ENCODE peak calls at places on chromosome 1, in four cellular contexts. One of them, this sample, is unnamed. For H3K27me3, the result is how much of the 10 kb centered on the place peaks cover.

GRCh38 chr1:233114159-233114558 is 163.7 kb downstream of the NTPCR start:
- DNase-seq in H7: no peak
- DNase-seq in mammary epithelial cell: peak
- DNase-seq in K562: no peak
- DNase-seq in this sample: no peak

GRCh38 chr1:208190784-208191183 is 53.4 kb downstream of the PLXNA2 start:
- DNase-seq in K562: no peak
- DNase-seq in H7: peak
- DNase-seq in mammary epithelial cell: no peak
- DNase-seq in this sample: no peak

GRCh38 chr1:234162661-234163060 is 210.6 kb upstream of the COA6 start:
- DNase-seq in K562: no peak
- DNase-seq in mammary epithelial cell: no peak
- DNase-seq in H7: no peak
- DNase-seq in this sample: no peak

GRCh38 chr1:226736001-226736907 is 2.8 kb downstream of the ITPKB start:
- DNase-seq in H7: peak
- DNase-seq in K562: no peak
- DNase-seq in mammary epithelial cell: no peak
- DNase-seq in this sample: no peak

GRCh38 chr1:42333662-42334239 is 1.3 kb downstream of the FOXJ3 start:
- DNase-seq in H7: no peak
- DNase-seq in K562: no peak
- DNase-seq in mammary epithelial cell: peak
- DNase-seq in this sample: peak

GRCh38 chr1:26274801-26275425 is 5.0 kb upstream of the SH3BGRL3 start:
- DNase-seq in mammary epithelial cell: peak
- DNase-seq in K562: no peak
- DNase-seq in H7: no peak
- DNase-seq in this sample: peak

GRCh38 chr1:86500731-86501130 is 32.0 kb downstream of the CLCA1 start:
- DNase-seq in mammary epithelial cell: no peak
- DNase-seq in K562: no peak
- DNase-seq in H7: no peak
- DNase-seq in this sample: no peak

GRCh38 chr1:198649598-198650338 is 10.9 kb downstream of the PTPRC start:
- DNase-seq in K562: no peak
- DNase-seq in H7: no peak
- DNase-seq in mammary epithelial cell: no peak
- DNase-seq in this sample: no peak

GRCh38 chr1:116224111-116224510 is 112.9 kb downstream of the MAB21L3 start:
- DNase-seq in H7: no peak
- DNase-seq in mammary epithelial cell: no peak
- DNase-seq in K562: no peak
- DNase-seq in this sample: no peak

GRCh38 chr1:28663871-28664470 is 4.6 kb upstream of the GMEB1 start:
- DNase-seq in mammary epithelial cell: no peak
- DNase-seq in H7: peak
- DNase-seq in K562: no peak
- DNase-seq in this sample: no peak

GRCh38 chr1:160374701-160375443 is 8.0 kb downstream of the NHLH1 start:
- DNase-seq in H7: peak
- DNase-seq in K562: no peak
- DNase-seq in mammary epithelial cell: no peak
- DNase-seq in this sample: no peak

GRCh38 chr1:168751195-168751650 is 22.2 kb upstream of the DPT start:
- DNase-seq in H7: no peak
- DNase-seq in mammary epithelial cell: no peak
- DNase-seq in K562: no peak
- DNase-seq in this sample: no peak

GRCh38 chr1:179353546-179353945 is 12.2 kb upstream of the AXDND1 start:
- DNase-seq in mammary epithelial cell: peak
- DNase-seq in K562: no peak
- DNase-seq in H7: no peak
- DNase-seq in this sample: peak

GRCh38 chr1:56135069-56135863 is 444.1 kb downstream of the PLPP3 start:
- DNase-seq in mammary epithelial cell: no peak
- DNase-seq in K562: no peak
- DNase-seq in H7: no peak
- DNase-seq in this sample: no peak

GRCh38 chr1:199460933-199461332 is 566.6 kb upstream of the NR5A2 start:
- DNase-seq in K562: no peak
- DNase-seq in mammary epithelial cell: no peak
- DNase-seq in H7: no peak
- DNase-seq in this sample: no peak

GRCh38 chr1:65209005-65209885 is 61.2 kb downstream of the AK4 start:
- DNase-seq in K562: peak
- DNase-seq in H7: peak
- DNase-seq in mammary epithelial cell: peak
- DNase-seq in this sample: peak

GRCh38 chr1:157695417-157695816 is 5.2 kb downstream of the FCRL3 start:
- DNase-seq in K562: no peak
- DNase-seq in mammary epithelial cell: no peak
- DNase-seq in H7: no peak
- DNase-seq in this sample: no peak

GRCh38 chr1:41474490-41475271 is 9.8 kb downstream of the EDN2 start:
- DNase-seq in H7: peak
- DNase-seq in mammary epithelial cell: no peak
- DNase-seq in K562: no peak
- DNase-seq in this sample: peak

GRCh38 chr1:185561629-185562028 is 172.6 kb upstream of the HMCN1 start:
- DNase-seq in H7: no peak
- DNase-seq in mammary epithelial cell: peak
- DNase-seq in K562: no peak
- DNase-seq in this sample: peak

GRCh38 chr1:39657923-39658485 is 13.9 kb downstream of the NT5C1A start:
- DNase-seq in H7: peak
- DNase-seq in mammary epithelial cell: peak
- DNase-seq in K562: peak
- DNase-seq in this sample: peak
- H3K27me3 ChIP-seq in H7: half or more
- H3K27me3 ChIP-seq in mammary epithelial cell: under half
- H3K27me3 ChIP-seq in K562: under half
- H3K27me3 ChIP-seq in this sample: half or more

DNA sequence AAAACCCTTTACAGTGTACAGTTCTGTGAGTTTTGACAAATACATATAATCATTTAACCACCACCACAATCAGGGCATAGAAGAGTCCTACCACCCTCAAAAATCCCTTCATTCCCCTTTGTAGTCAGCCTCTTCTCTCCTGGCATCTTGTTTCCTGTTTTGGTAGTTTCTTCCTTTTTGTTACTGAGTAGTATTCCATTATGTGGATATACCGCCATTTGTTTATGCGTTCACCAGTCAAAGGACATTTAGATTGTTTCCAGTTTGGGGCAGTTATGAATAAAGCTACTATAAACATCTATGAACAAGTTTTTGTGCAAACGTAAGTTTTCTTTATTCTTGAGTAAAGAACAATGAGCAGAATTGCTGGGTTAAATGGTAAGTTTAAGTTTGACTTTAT is 49.6 kb downstream of the RNF220 start:
- DNase-seq in K562: no peak
- DNase-seq in H7: no peak
- DNase-seq in mammary epithelial cell: no peak
- DNase-seq in this sample: no peak
- H3K27me3 ChIP-seq in K562: under half
- H3K27me3 ChIP-seq in H7: under half
- H3K27me3 ChIP-seq in mammary epithelial cell: under half
- H3K27me3 ChIP-seq in this sample: under half

GRCh38 chr1:158798531-158798930 is 17.5 kb upstream of the OR6N2 start:
- DNase-seq in mammary epithelial cell: no peak
- DNase-seq in K562: no peak
- DNase-seq in H7: no peak
- DNase-seq in this sample: peak
- H3K27me3 ChIP-seq in mammary epithelial cell: under half
- H3K27me3 ChIP-seq in K562: under half
- H3K27me3 ChIP-seq in H7: under half
- H3K27me3 ChIP-seq in this sample: under half

GRCh38 chr1:10863916-10864315 is 67.5 kb upstream of the CASZ1 start:
- DNase-seq in K562: no peak
- DNase-seq in H7: peak
- DNase-seq in mammary epithelial cell: no peak
- DNase-seq in this sample: no peak
- H3K27me3 ChIP-seq in K562: under half
- H3K27me3 ChIP-seq in H7: under half
- H3K27me3 ChIP-seq in mammary epithelial cell: under half
- H3K27me3 ChIP-seq in this sample: half or more

GRCh38 chr1:174797398-174797797 is 202.3 kb upstream of the CACYBP start:
- DNase-seq in K562: no peak
- DNase-seq in mammary epithelial cell: no peak
- DNase-seq in H7: no peak
- DNase-seq in this sample: no peak

GRCh38 chr1:174791863-174792262 is 207.9 kb upstream of the CACYBP start:
- DNase-seq in K562: no peak
- DNase-seq in mammary epithelial cell: no peak
- DNase-seq in H7: no peak
- DNase-seq in this sample: no peak

GRCh38 chr1:174799136-174799479 is 200.6 kb upstream of the CACYBP start:
- DNase-seq in mammary epithelial cell: no peak
- DNase-seq in K562: no peak
- DNase-seq in H7: no peak
- DNase-seq in this sample: no peak

GRCh38 chr1:174794861-174795260 is 204.9 kb upstream of the CACYBP start:
- DNase-seq in mammary epithelial cell: no peak
- DNase-seq in K562: no peak
- DNase-seq in H7: no peak
- DNase-seq in this sample: no peak

DNA sequence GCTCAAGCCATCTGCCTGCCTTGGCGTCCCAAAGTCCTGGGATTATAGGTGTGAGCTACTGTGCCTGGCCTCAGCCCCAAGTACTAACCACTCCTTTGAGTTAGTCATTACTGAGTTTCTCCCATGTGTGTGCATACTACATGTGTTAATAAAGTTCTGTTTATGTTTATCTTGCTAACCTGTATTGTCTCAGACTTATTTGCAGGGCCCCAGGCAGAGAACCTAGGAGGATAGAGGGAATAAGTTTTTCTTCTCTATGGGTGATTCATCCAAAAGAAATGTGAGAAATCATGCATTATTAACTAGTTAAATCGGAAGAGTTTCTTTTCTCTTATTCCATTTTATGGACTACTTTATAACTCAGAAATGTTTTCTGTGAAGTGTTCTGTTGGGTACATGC is 203.9 kb upstream of the CACYBP start:
- DNase-seq in H7: no peak
- DNase-seq in K562: no peak
- DNase-seq in mammary epithelial cell: peak
- DNase-seq in this sample: no peak
- H3K27me3 ChIP-seq in H7: under half
- H3K27me3 ChIP-seq in K562: under half
- H3K27me3 ChIP-seq in mammary epithelial cell: under half
- H3K27me3 ChIP-seq in this sample: under half

GRCh38 chr1:32925360-32926142 is 24.4 kb upstream of the TMEM54 start:
- DNase-seq in mammary epithelial cell: no peak
- DNase-seq in K562: no peak
- DNase-seq in H7: peak
- DNase-seq in this sample: no peak
- H3K27me3 ChIP-seq in mammary epithelial cell: under half
- H3K27me3 ChIP-seq in K562: under half
- H3K27me3 ChIP-seq in H7: under half
- H3K27me3 ChIP-seq in this sample: under half

GRCh38 chr1:156608036-156608674 is 6.9 kb upstream of the GPATCH4 start:
- DNase-seq in mammary epithelial cell: peak
- DNase-seq in K562: peak
- DNase-seq in H7: peak
- DNase-seq in this sample: peak

DNA sequence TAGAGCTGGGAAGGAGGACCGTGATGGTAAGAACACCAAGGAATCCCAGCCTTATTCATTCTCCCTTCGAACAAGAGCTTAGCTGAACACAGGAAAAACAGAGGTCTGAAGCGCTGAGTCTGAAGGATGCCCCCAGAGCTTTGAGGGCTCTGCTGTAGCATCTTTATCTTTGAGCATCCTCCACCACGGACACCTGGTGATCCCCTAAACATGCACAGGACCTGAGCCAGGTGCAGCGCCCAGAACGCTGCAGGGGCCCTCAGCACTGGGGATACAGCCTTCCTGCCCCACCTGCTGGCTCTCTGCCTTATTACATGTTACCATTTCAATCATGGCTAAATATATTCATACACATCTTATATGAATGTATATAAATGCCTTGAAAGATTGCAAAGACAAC is 7.7 kb upstream of the GPATCH4 start:
- DNase-seq in mammary epithelial cell: peak
- DNase-seq in K562: peak
- DNase-seq in H7: peak
- DNase-seq in this sample: peak
- H3K27me3 ChIP-seq in mammary epithelial cell: under half
- H3K27me3 ChIP-seq in K562: under half
- H3K27me3 ChIP-seq in H7: under half
- H3K27me3 ChIP-seq in this sample: under half